ENCODE peak calls at places on chromosomes 13 and 19, in seven cellular contexts. T, W, X, N, H, G and U are unnamed samples.

GRCh38 chr19:47507031-47507430 is 7.8 kb downstream of the NAPA start:
- DNase-seq in T (no peak), W (no peak), X (no peak), N (no peak), H (no peak), G (no peak), U (no peak)

GRCh38 chr13:113559901-113560644 is 24.5 kb upstream of the TFDP1 start:
- DNase-seq in T (no peak), W (no peak), X (no peak), N (no peak), H (no peak), G (no peak), U (no peak)

GRCh38 chr13:89267734-89268133 is 1596.6 kb downstream of the SLITRK5 start:
- DNase-seq in T (no peak), W (no peak), X (no peak), N (peak), H (peak), G (no peak), U (peak)

GRCh38 chr19:58544591-58545285 is 874 bp downstream of the TRIM28 start:
- DNase-seq in T (no peak), W (no peak), X (peak), N (peak), H (peak), G (no peak), U (peak)

GRCh38 chr13:29369060-29369743 is 226.3 kb downstream of the SLC7A1 start:
- DNase-seq in T (no peak), W (peak), X (peak), N (peak), H (peak), G (no peak), U (peak)

GRCh38 chr13:30755678-30756077 is 20.3 kb downstream of the ALOX5AP start:
- DNase-seq in T (no peak), W (no peak), X (no peak), N (no peak), H (no peak), G (no peak), U (no peak)

GRCh38 chr13:100128373-100128772 is 39.5 kb downstream of the PCCA start:
- DNase-seq in T (peak), W (peak), X (no peak), N (no peak), H (peak), G (no peak), U (peak)

GRCh38 chr19:35380450-35381124 is 9.7 kb downstream of the GPR42 start:
- DNase-seq in T (no peak), W (no peak), X (no peak), N (no peak), H (no peak), G (no peak), U (no peak)

GRCh38 chr13:35857769-35858168 is 273.4 kb downstream of the DCLK1 start:
- DNase-seq in T (no peak), W (peak), X (no peak), N (peak), H (peak), G (no peak), U (peak)

GRCh38 chr13:99393791-99394735 is 86.9 kb upstream of the GPR183 start:
- DNase-seq in T (no peak), W (no peak), X (no peak), N (no peak), H (no peak), G (no peak), U (no peak)

GRCh38 chr19:3618144-3618810 is 8.3 kb downstream of the CACTIN start:
- DNase-seq in T (peak), W (peak), X (peak), N (peak), H (peak), G (peak), U (peak)

GRCh38 chr13:33547035-33547434 is 261.5 kb upstream of the STARD13 start:
- DNase-seq in T (no peak), W (no peak), X (no peak), N (no peak), H (no peak), G (no peak), U (no peak)

GRCh38 chr19:4916292-4917082 is 7.2 kb downstream of the UHRF1 start:
- DNase-seq in T (peak), W (no peak), X (no peak), N (no peak), H (no peak), G (peak), U (no peak)

GRCh38 chr19:55697698-55698097 is 22.7 kb downstream of the EPN1 start:
- DNase-seq in T (no peak), W (no peak), X (no peak), N (no peak), H (no peak), G (no peak), U (no peak)

GRCh38 chr13:24456396-24456795 is 56.2 kb downstream of the PARP4 start:
- DNase-seq in T (no peak), W (no peak), X (no peak), N (peak), H (no peak), G (no peak), U (no peak)

GRCh38 chr13:45799451-45799850 is 52.1 kb downstream of the SIAH3 start:
- DNase-seq in T (no peak), W (no peak), X (no peak), N (no peak), H (no peak), G (no peak), U (no peak)

GRCh38 chr19:42154471-42155323 is 22.5 kb upstream of the POU2F2 start:
- DNase-seq in T (no peak), W (no peak), X (no peak), N (no peak), H (no peak), G (no peak), U (no peak)

GRCh38 chr13:75357576-75358295 is 124.2 kb downstream of the TBC1D4 start:
- DNase-seq in T (peak), W (peak), X (peak), N (peak), H (peak), G (peak), U (peak)

GRCh38 chr13:25217023-25217909 is 45.2 kb upstream of the AMER2 start:
- DNase-seq in T (no peak), W (peak), X (peak), N (peak), H (peak), G (no peak), U (peak)

GRCh38 chr13:112968380-112968909 is 569 bp upstream of the MCF2L start:
- DNase-seq in T (peak), W (no peak), X (no peak), N (peak), H (no peak), G (peak), U (no peak)

GRCh38 chr13:26133851-26134250 is 82.0 kb upstream of the SHISA2 start:
- DNase-seq in T (no peak), W (no peak), X (no peak), N (peak), H (no peak), G (no peak), U (no peak)

GRCh38 chr13:65789815-65790214 is 1440.3 kb downstream of the PCDH9 start:
- DNase-seq in T (no peak), W (no peak), X (peak), N (no peak), H (peak), G (no peak), U (peak)

GRCh38 chr19:948842-949496 is 23.1 kb downstream of the ARID3A start:
- DNase-seq in T (no peak), W (no peak), X (no peak), N (no peak), H (no peak), G (no peak), U (no peak)

GRCh38 chr19:14719162-14719561 is 29.3 kb downstream of the ZNF333 start:
- DNase-seq in T (no peak), W (no peak), X (no peak), N (no peak), H (no peak), G (no peak), U (no peak)

GRCh38 chr19:38792250-38793111 is 3.5 kb downstream of the LGALS7B start:
- DNase-seq in T (peak), W (no peak), X (no peak), N (peak), H (no peak), G (peak), U (peak)

GRCh38 chr19:14149011-14149410 is 12.6 kb upstream of the ASF1B start:
- DNase-seq in T (no peak), W (no peak), X (no peak), N (no peak), H (no peak), G (no peak), U (no peak)

GRCh38 chr13:98216135-98216565 is 39.1 kb upstream of the RNF113B start:
- DNase-seq in T (no peak), W (peak), X (no peak), N (peak), H (peak), G (no peak), U (peak)

GRCh38 chr13:114325729-114326128 is 11.4 kb downstream of the CHAMP1 start:
- DNase-seq in T (no peak), W (no peak), X (no peak), N (no peak), H (no peak), G (no peak), U (no peak)

GRCh38 chr19:17567940-17568339 is 12.5 kb downstream of the COLGALT1 start:
- DNase-seq in T (no peak), W (no peak), X (no peak), N (no peak), H (no peak), G (no peak), U (no peak)

GRCh38 chr19:14442904-14443631 is 10.0 kb downstream of the PKN1 start:
- DNase-seq in T (no peak), W (no peak), X (no peak), N (no peak), H (no peak), G (no peak), U (no peak)

GRCh38 chr13:29140277-29140676 is 320.1 kb downstream of the MTUS2 start:
- DNase-seq in T (no peak), W (peak), X (no peak), N (peak), H (peak), G (no peak), U (peak)

GRCh38 chr19:55449469-55449868 is 6.4 kb upstream of the SHISA7 start:
- DNase-seq in T (no peak), W (no peak), X (no peak), N (no peak), H (no peak), G (no peak), U (no peak)

GRCh38 chr19:16025108-16026101 is 50.9 kb upstream of the TPM4 start:
- DNase-seq in T (no peak), W (peak), X (peak), N (peak), H (peak), G (no peak), U (peak)

GRCh38 chr13:113002206-113002821 is 33.3 kb downstream of the MCF2L start:
- DNase-seq in T (no peak), W (no peak), X (no peak), N (peak), H (no peak), G (no peak), U (no peak)